ENCODE peak calls at places on chromosome 9, in six cellular contexts. One of them, this sample, is unnamed.

GRCh38 chr9:90326219-90326618 is 316.4 kb downstream of the DIRAS2 start:
- DNase-seq in Caki2: peak
- DNase-seq in stimulated activated CD4-positive, alpha-beta T cell treated with anti-CD3 and anti-CD28 coated beads, Interleukin-1b, Interleukin-23, amount 100 ng/mL, for 24 hours: no peak
- DNase-seq in transverse colon: no peak
- DNase-seq in SK-N-SH: no peak
- DNase-seq in activated CD8-positive, alpha-beta memory T cell treated with anti-CD3 and anti-CD28 coated beads, Interleukin-2, amount 10 ng/mL, durations not matched to agents 7 days and 5 days: no peak
- DNase-seq in this sample: no peak

GRCh38 chr9:126661521-126662251 is 48.0 kb downstream of the LMX1B start:
- DNase-seq in Caki2: peak
- DNase-seq in stimulated activated CD4-positive, alpha-beta T cell treated with anti-CD3 and anti-CD28 coated beads, Interleukin-1b, Interleukin-23, amount 100 ng/mL, for 24 hours: no peak
- DNase-seq in transverse colon: no peak
- DNase-seq in SK-N-SH: no peak
- DNase-seq in activated CD8-positive, alpha-beta memory T cell treated with anti-CD3 and anti-CD28 coated beads, Interleukin-2, amount 10 ng/mL, durations not matched to agents 7 days and 5 days: no peak
- DNase-seq in this sample: no peak

GRCh38 chr9:76619645-76620044 is 144.6 kb upstream of the PCA3 start:
- DNase-seq in Caki2: no peak
- DNase-seq in stimulated activated CD4-positive, alpha-beta T cell treated with anti-CD3 and anti-CD28 coated beads, Interleukin-1b, Interleukin-23, amount 100 ng/mL, for 24 hours: no peak
- DNase-seq in transverse colon: no peak
- DNase-seq in SK-N-SH: no peak
- DNase-seq in activated CD8-positive, alpha-beta memory T cell treated with anti-CD3 and anti-CD28 coated beads, Interleukin-2, amount 10 ng/mL, durations not matched to agents 7 days and 5 days: no peak
- DNase-seq in this sample: no peak

GRCh38 chr9:136087741-136088480 is 7.2 kb downstream of the NACC2 start:
- DNase-seq in Caki2: no peak
- DNase-seq in stimulated activated CD4-positive, alpha-beta T cell treated with anti-CD3 and anti-CD28 coated beads, Interleukin-1b, Interleukin-23, amount 100 ng/mL, for 24 hours: no peak
- DNase-seq in transverse colon: no peak
- DNase-seq in SK-N-SH: peak
- DNase-seq in activated CD8-positive, alpha-beta memory T cell treated with anti-CD3 and anti-CD28 coated beads, Interleukin-2, amount 10 ng/mL, durations not matched to agents 7 days and 5 days: no peak
- DNase-seq in this sample: no peak

GRCh38 chr9:7403839-7404238 is 395.7 kb downstream of the DMAC1 start:
- DNase-seq in Caki2: no peak
- DNase-seq in stimulated activated CD4-positive, alpha-beta T cell treated with anti-CD3 and anti-CD28 coated beads, Interleukin-1b, Interleukin-23, amount 100 ng/mL, for 24 hours: no peak
- DNase-seq in transverse colon: no peak
- DNase-seq in SK-N-SH: no peak
- DNase-seq in activated CD8-positive, alpha-beta memory T cell treated with anti-CD3 and anti-CD28 coated beads, Interleukin-2, amount 10 ng/mL, durations not matched to agents 7 days and 5 days: no peak
- DNase-seq in this sample: no peak

GRCh38 chr9:120862452-120862851 is 14.5 kb downstream of the PHF19 start:
- DNase-seq in Caki2: no peak
- DNase-seq in stimulated activated CD4-positive, alpha-beta T cell treated with anti-CD3 and anti-CD28 coated beads, Interleukin-1b, Interleukin-23, amount 100 ng/mL, for 24 hours: no peak
- DNase-seq in transverse colon: no peak
- DNase-seq in SK-N-SH: no peak
- DNase-seq in activated CD8-positive, alpha-beta memory T cell treated with anti-CD3 and anti-CD28 coated beads, Interleukin-2, amount 10 ng/mL, durations not matched to agents 7 days and 5 days: no peak
- DNase-seq in this sample: no peak

GRCh38 chr9:35746583-35746982 is 2.4 kb downstream of the GBA2 start:
- DNase-seq in Caki2: no peak
- DNase-seq in stimulated activated CD4-positive, alpha-beta T cell treated with anti-CD3 and anti-CD28 coated beads, Interleukin-1b, Interleukin-23, amount 100 ng/mL, for 24 hours: no peak
- DNase-seq in transverse colon: peak
- DNase-seq in SK-N-SH: no peak
- DNase-seq in activated CD8-positive, alpha-beta memory T cell treated with anti-CD3 and anti-CD28 coated beads, Interleukin-2, amount 10 ng/mL, durations not matched to agents 7 days and 5 days: no peak
- DNase-seq in this sample: no peak

GRCh38 chr9:129174724-129175514 is 3.1 kb downstream of the IER5L start:
- DNase-seq in Caki2: peak
- DNase-seq in stimulated activated CD4-positive, alpha-beta T cell treated with anti-CD3 and anti-CD28 coated beads, Interleukin-1b, Interleukin-23, amount 100 ng/mL, for 24 hours: no peak
- DNase-seq in transverse colon: peak
- DNase-seq in SK-N-SH: peak
- DNase-seq in activated CD8-positive, alpha-beta memory T cell treated with anti-CD3 and anti-CD28 coated beads, Interleukin-2, amount 10 ng/mL, durations not matched to agents 7 days and 5 days: peak
- DNase-seq in this sample: peak

GRCh38 chr9:123727332-123727731 is 202.6 kb downstream of the DENND1A start:
- DNase-seq in Caki2: no peak
- DNase-seq in stimulated activated CD4-positive, alpha-beta T cell treated with anti-CD3 and anti-CD28 coated beads, Interleukin-1b, Interleukin-23, amount 100 ng/mL, for 24 hours: no peak
- DNase-seq in transverse colon: no peak
- DNase-seq in SK-N-SH: no peak
- DNase-seq in activated CD8-positive, alpha-beta memory T cell treated with anti-CD3 and anti-CD28 coated beads, Interleukin-2, amount 10 ng/mL, durations not matched to agents 7 days and 5 days: no peak
- DNase-seq in this sample: no peak

GRCh38 chr9:130328349-130328801 is 62.8 kb downstream of the HMCN2 start:
- DNase-seq in Caki2: no peak
- DNase-seq in stimulated activated CD4-positive, alpha-beta T cell treated with anti-CD3 and anti-CD28 coated beads, Interleukin-1b, Interleukin-23, amount 100 ng/mL, for 24 hours: no peak
- DNase-seq in transverse colon: peak
- DNase-seq in SK-N-SH: no peak
- DNase-seq in activated CD8-positive, alpha-beta memory T cell treated with anti-CD3 and anti-CD28 coated beads, Interleukin-2, amount 10 ng/mL, durations not matched to agents 7 days and 5 days: no peak
- DNase-seq in this sample: no peak

GRCh38 chr9:27398982-27399653 is 102.2 kb upstream of the EQTN start:
- DNase-seq in Caki2: no peak
- DNase-seq in stimulated activated CD4-positive, alpha-beta T cell treated with anti-CD3 and anti-CD28 coated beads, Interleukin-1b, Interleukin-23, amount 100 ng/mL, for 24 hours: no peak
- DNase-seq in transverse colon: no peak
- DNase-seq in SK-N-SH: no peak
- DNase-seq in activated CD8-positive, alpha-beta memory T cell treated with anti-CD3 and anti-CD28 coated beads, Interleukin-2, amount 10 ng/mL, durations not matched to agents 7 days and 5 days: no peak
- DNase-seq in this sample: no peak

GRCh38 chr9:2066312-2067273 is 51.4 kb downstream of the SMARCA2 start:
- DNase-seq in Caki2: peak
- DNase-seq in stimulated activated CD4-positive, alpha-beta T cell treated with anti-CD3 and anti-CD28 coated beads, Interleukin-1b, Interleukin-23, amount 100 ng/mL, for 24 hours: no peak
- DNase-seq in transverse colon: no peak
- DNase-seq in SK-N-SH: no peak
- DNase-seq in activated CD8-positive, alpha-beta memory T cell treated with anti-CD3 and anti-CD28 coated beads, Interleukin-2, amount 10 ng/mL, durations not matched to agents 7 days and 5 days: no peak
- DNase-seq in this sample: no peak

GRCh38 chr9:72665421-72665820 is 144.0 kb downstream of the TMC1 start:
- DNase-seq in Caki2: no peak
- DNase-seq in stimulated activated CD4-positive, alpha-beta T cell treated with anti-CD3 and anti-CD28 coated beads, Interleukin-1b, Interleukin-23, amount 100 ng/mL, for 24 hours: no peak
- DNase-seq in transverse colon: no peak
- DNase-seq in SK-N-SH: no peak
- DNase-seq in activated CD8-positive, alpha-beta memory T cell treated with anti-CD3 and anti-CD28 coated beads, Interleukin-2, amount 10 ng/mL, durations not matched to agents 7 days and 5 days: no peak
- DNase-seq in this sample: no peak

GRCh38 chr9:116656535-116656934 is 30.6 kb upstream of the TRIM32 start:
- DNase-seq in Caki2: no peak
- DNase-seq in stimulated activated CD4-positive, alpha-beta T cell treated with anti-CD3 and anti-CD28 coated beads, Interleukin-1b, Interleukin-23, amount 100 ng/mL, for 24 hours: no peak
- DNase-seq in transverse colon: no peak
- DNase-seq in SK-N-SH: no peak
- DNase-seq in activated CD8-positive, alpha-beta memory T cell treated with anti-CD3 and anti-CD28 coated beads, Interleukin-2, amount 10 ng/mL, durations not matched to agents 7 days and 5 days: no peak
- DNase-seq in this sample: no peak

GRCh38 chr9:71001780-71002386 is 119.5 kb downstream of the TRPM3 start:
- DNase-seq in Caki2: peak
- DNase-seq in stimulated activated CD4-positive, alpha-beta T cell treated with anti-CD3 and anti-CD28 coated beads, Interleukin-1b, Interleukin-23, amount 100 ng/mL, for 24 hours: no peak
- DNase-seq in transverse colon: peak
- DNase-seq in SK-N-SH: peak
- DNase-seq in activated CD8-positive, alpha-beta memory T cell treated with anti-CD3 and anti-CD28 coated beads, Interleukin-2, amount 10 ng/mL, durations not matched to agents 7 days and 5 days: no peak
- DNase-seq in this sample: no peak

GRCh38 chr9:37187713-37188439 is 67.5 kb downstream of the ZCCHC7 start:
- DNase-seq in Caki2: no peak
- DNase-seq in stimulated activated CD4-positive, alpha-beta T cell treated with anti-CD3 and anti-CD28 coated beads, Interleukin-1b, Interleukin-23, amount 100 ng/mL, for 24 hours: no peak
- DNase-seq in transverse colon: no peak
- DNase-seq in SK-N-SH: no peak
- DNase-seq in activated CD8-positive, alpha-beta memory T cell treated with anti-CD3 and anti-CD28 coated beads, Interleukin-2, amount 10 ng/mL, durations not matched to agents 7 days and 5 days: no peak
- DNase-seq in this sample: no peak

GRCh38 chr9:33921967-33922895 is 105.3 kb downstream of the UBE2R2 start:
- DNase-seq in Caki2: no peak
- DNase-seq in stimulated activated CD4-positive, alpha-beta T cell treated with anti-CD3 and anti-CD28 coated beads, Interleukin-1b, Interleukin-23, amount 100 ng/mL, for 24 hours: no peak
- DNase-seq in transverse colon: no peak
- DNase-seq in SK-N-SH: peak
- DNase-seq in activated CD8-positive, alpha-beta memory T cell treated with anti-CD3 and anti-CD28 coated beads, Interleukin-2, amount 10 ng/mL, durations not matched to agents 7 days and 5 days: no peak
- DNase-seq in this sample: no peak

GRCh38 chr9:91930475-91930874 is 19.6 kb downstream of the ROR2 start:
- DNase-seq in Caki2: peak
- DNase-seq in stimulated activated CD4-positive, alpha-beta T cell treated with anti-CD3 and anti-CD28 coated beads, Interleukin-1b, Interleukin-23, amount 100 ng/mL, for 24 hours: no peak
- DNase-seq in transverse colon: no peak
- DNase-seq in SK-N-SH: no peak
- DNase-seq in activated CD8-positive, alpha-beta memory T cell treated with anti-CD3 and anti-CD28 coated beads, Interleukin-2, amount 10 ng/mL, durations not matched to agents 7 days and 5 days: no peak
- DNase-seq in this sample: no peak

GRCh38 chr9:15741015-15741414 is 188.2 kb downstream of the CCDC171 start:
- DNase-seq in Caki2: no peak
- DNase-seq in stimulated activated CD4-positive, alpha-beta T cell treated with anti-CD3 and anti-CD28 coated beads, Interleukin-1b, Interleukin-23, amount 100 ng/mL, for 24 hours: no peak
- DNase-seq in transverse colon: no peak
- DNase-seq in SK-N-SH: no peak
- DNase-seq in activated CD8-positive, alpha-beta memory T cell treated with anti-CD3 and anti-CD28 coated beads, Interleukin-2, amount 10 ng/mL, durations not matched to agents 7 days and 5 days: no peak
- DNase-seq in this sample: no peak

GRCh38 chr9:101421653-101422065 is 13.9 kb downstream of the ALDOB start:
- DNase-seq in Caki2: no peak
- DNase-seq in stimulated activated CD4-positive, alpha-beta T cell treated with anti-CD3 and anti-CD28 coated beads, Interleukin-1b, Interleukin-23, amount 100 ng/mL, for 24 hours: no peak
- DNase-seq in transverse colon: no peak
- DNase-seq in SK-N-SH: no peak
- DNase-seq in activated CD8-positive, alpha-beta memory T cell treated with anti-CD3 and anti-CD28 coated beads, Interleukin-2, amount 10 ng/mL, durations not matched to agents 7 days and 5 days: no peak
- DNase-seq in this sample: no peak

GRCh38 chr9:19049872-19050636 is 827 bp downstream of the RRAGA start:
- DNase-seq in Caki2: peak
- DNase-seq in stimulated activated CD4-positive, alpha-beta T cell treated with anti-CD3 and anti-CD28 coated beads, Interleukin-1b, Interleukin-23, amount 100 ng/mL, for 24 hours: no peak
- DNase-seq in transverse colon: peak
- DNase-seq in SK-N-SH: peak
- DNase-seq in activated CD8-positive, alpha-beta memory T cell treated with anti-CD3 and anti-CD28 coated beads, Interleukin-2, amount 10 ng/mL, durations not matched to agents 7 days and 5 days: peak
- DNase-seq in this sample: no peak

GRCh38 chr9:112311497-112311896 is 21.9 kb downstream of the PTBP3 start:
- DNase-seq in Caki2: no peak
- DNase-seq in stimulated activated CD4-positive, alpha-beta T cell treated with anti-CD3 and anti-CD28 coated beads, Interleukin-1b, Interleukin-23, amount 100 ng/mL, for 24 hours: no peak
- DNase-seq in transverse colon: no peak
- DNase-seq in SK-N-SH: no peak
- DNase-seq in activated CD8-positive, alpha-beta memory T cell treated with anti-CD3 and anti-CD28 coated beads, Interleukin-2, amount 10 ng/mL, durations not matched to agents 7 days and 5 days: no peak
- DNase-seq in this sample: no peak

This sample was measured in nucleus accumbens.